ENCODE peak calls at places on chromosomes 16 and 17, in five cellular contexts. T, A, X, B and U are unnamed samples.

GRCh38 chr16:74034862-74035261 is 261.8 kb upstream of the PSMD7 start:
- DNase-seq in T (no peak), B (peak), A (no peak), X (no peak), U (no peak)

GRCh38 chr16:50696575-50697420 is 3.4 kb downstream of the NOD2 start:
- DNase-seq in A (peak), B (peak), X (peak), T (peak), U (no peak)

GRCh38 chr17:63974594-63975192 is 2.0 kb upstream of the SCN4A start:
- DNase-seq in X (no peak), T (no peak), A (no peak), B (no peak), U (no peak)

GRCh38 chr16:82796047-82796446 is 169.3 kb downstream of the CDH13 start:
- DNase-seq in B (no peak), T (no peak), A (no peak), X (no peak), U (no peak)

GRCh38 chr17:59561042-59561441 is 4.4 kb upstream of the DHX40 start:
- DNase-seq in A (no peak), X (no peak), T (no peak), B (peak), U (no peak)

GRCh38 chr16:1271380-1271749 is 15.5 kb downstream of the TPSD1 start:
- DNase-seq in X (no peak), T (no peak), A (no peak), B (no peak), U (no peak)

GRCh38 chr16:53085539-53086450 is 31.0 kb downstream of the CHD9 start:
- DNase-seq in X (peak), B (no peak), A (no peak), T (peak), U (no peak)

GRCh38 chr16:15775663-15776304 is 81.0 kb downstream of the MYH11 start:
- DNase-seq in B (no peak), A (no peak), X (no peak), T (no peak), U (no peak)

GRCh38 chr17:57106107-57106835 is 21.2 kb downstream of the AKAP1 start:
- DNase-seq in T (no peak), B (no peak), A (peak), X (no peak), U (no peak)

GRCh38 chr16:6957676-6958075 is 375.0 kb upstream of the RBFOX1 start:
- DNase-seq in T (no peak), B (no peak), X (no peak), A (no peak), U (no peak)

GRCh38 chr17:39606434-39607056 is 1.2 kb downstream of the NEUROD2 start:
- DNase-seq in T (no peak), A (no peak), B (no peak), X (no peak), U (peak)

GRCh38 chr17:77693301-77693700 is 265.2 kb upstream of the TNRC6C start:
- DNase-seq in X (no peak), B (no peak), A (no peak), T (no peak), U (no peak)

GRCh38 chr17:49469831-49470568 is 25.1 kb upstream of the NGFR start:
- DNase-seq in X (no peak), A (peak), B (no peak), T (no peak), U (no peak)

GRCh38 chr16:53430363-53430762 is 3.9 kb upstream of the RBL2 start:
- DNase-seq in B (no peak), T (no peak), X (no peak), A (no peak), U (no peak)

GRCh38 chr17:50198026-50198669 is 3.3 kb downstream of the COL1A1 start:
- DNase-seq in A (no peak), B (peak), X (peak), T (peak), U (peak)

GRCh38 chr17:1412185-1413110 is 12.4 kb upstream of the YWHAE start:
- DNase-seq in T (no peak), X (no peak), B (no peak), A (no peak), U (no peak)

GRCh38 chr16:47977802-47978201 is 178.0 kb downstream of the ABCC12 start:
- DNase-seq in T (no peak), A (no peak), B (no peak), X (no peak), U (no peak)

GRCh38 chr17:61646482-61646881 is 55.5 kb upstream of the NACA2 start:
- DNase-seq in B (no peak), T (no peak), A (no peak), X (no peak), U (no peak)

GRCh38 chr16:63530208-63530607 is 1494.0 kb upstream of the CDH8 start:
- DNase-seq in T (no peak), B (no peak), A (no peak), X (no peak), U (no peak)
- TF ChIP-seq CTCF in T (no peak), B (no peak), A (peak), X (no peak), U (no peak)

GRCh38 chr17:35373532-35373983 is at the start of gene SLFN11:
- DNase-seq in B (peak), A (peak), T (peak), X (peak), U (peak)

GRCh38 chr17:35372846-35373531 is 432 bp downstream of the SLFN11 start:
- DNase-seq in B (peak), T (peak), X (no peak), A (peak), U (peak)

GRCh38 chr17:35374766-35375344 is 1.4 kb upstream of the SLFN11 start:
- DNase-seq in X (no peak), T (no peak), B (no peak), A (no peak), U (no peak)

GRCh38 chr17:35376245-35376644 is 2.8 kb upstream of the SLFN11 start:
- DNase-seq in A (no peak), T (no peak), X (no peak), B (no peak), U (no peak)

DNA sequence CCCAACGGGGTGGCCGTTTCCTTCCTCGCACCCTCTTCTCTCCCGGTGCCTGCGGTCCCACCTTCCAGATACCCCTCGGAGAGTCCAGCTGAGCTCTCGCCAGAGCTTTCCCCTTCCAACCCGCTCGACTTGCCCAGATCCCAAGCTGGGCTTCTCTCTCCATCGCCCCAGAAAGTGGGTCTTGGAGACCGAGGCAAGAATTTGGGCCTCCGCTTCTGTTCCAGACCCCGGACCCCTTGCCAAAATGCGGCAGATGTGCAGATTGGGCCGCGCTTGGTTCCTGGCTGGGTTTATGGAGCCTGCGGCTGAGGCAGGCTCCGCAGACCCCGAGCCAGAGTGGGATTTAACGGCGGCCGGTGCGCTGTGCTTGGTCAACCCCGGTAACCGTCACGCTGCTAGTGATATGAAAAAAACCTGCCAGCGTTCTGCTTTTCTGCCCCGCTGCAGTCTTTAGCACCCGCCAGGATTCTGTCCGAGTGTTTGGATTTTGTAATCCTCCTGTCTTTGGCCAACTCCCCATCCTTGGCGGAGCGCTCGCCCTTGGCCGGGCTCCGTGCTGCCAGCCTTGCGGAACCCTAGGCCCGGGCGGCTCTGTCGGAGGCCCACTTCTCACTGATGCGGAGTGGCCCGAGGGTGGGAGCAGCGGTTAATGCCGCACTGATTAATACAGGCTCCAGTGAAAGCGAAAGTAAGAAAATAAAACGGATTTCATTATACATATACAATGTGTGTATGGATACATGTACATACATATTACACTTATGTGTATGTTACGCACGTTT is 754 bp upstream of the SLFN11 start:
- DNase-seq in B (peak), T (peak), A (peak), X (peak), U (peak)
- TF ChIP-seq CTCF in B (no peak), T (no peak), A (no peak), X (no peak), U (no peak)

DNA sequence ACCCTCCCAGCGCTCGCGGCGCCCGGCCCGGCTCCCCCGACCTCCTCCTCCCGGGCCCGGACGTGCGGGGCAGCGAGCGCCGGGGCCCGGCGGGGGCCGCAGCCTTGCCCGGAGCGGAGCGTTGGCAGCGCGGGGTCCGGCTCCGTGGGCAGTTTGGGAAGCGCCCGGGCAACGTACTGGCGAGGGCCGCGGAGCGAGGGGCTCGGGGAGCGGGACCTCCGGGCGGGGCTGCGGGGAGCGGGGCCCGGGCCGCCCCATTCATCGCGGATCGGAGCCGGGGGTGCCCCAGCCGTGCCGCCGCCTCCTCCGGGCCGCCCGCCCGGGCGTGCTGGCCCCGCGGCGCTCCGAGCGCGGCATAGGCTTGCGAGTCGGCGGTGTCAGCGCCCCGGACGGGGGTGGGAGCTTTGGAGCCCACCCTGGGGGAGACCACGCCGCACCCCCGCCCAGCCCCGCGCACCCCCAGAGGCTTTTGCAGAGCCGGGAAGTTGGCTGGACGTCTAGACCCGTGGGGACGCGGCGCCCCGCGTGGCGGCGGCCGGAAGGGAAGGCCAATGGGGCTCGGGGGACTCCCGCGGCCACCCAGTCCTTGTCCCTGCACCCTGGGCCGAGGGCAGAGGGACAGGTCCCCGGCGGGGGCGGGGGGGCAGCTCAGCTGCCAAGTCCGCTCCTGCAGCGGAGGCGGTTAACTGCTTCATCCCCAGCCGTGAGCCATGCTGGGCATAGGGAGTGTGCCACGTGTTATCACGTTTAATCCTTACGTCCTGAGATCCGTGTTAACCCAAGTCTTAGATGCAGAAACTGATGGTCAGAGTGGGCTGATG is 852 bp downstream of the ZNF469 start:
- DNase-seq in B (no peak), A (peak), X (no peak), T (no peak), U (peak)
- TF ChIP-seq CTCF in B (peak), A (peak), X (no peak), T (peak), U (no peak)

DNA sequence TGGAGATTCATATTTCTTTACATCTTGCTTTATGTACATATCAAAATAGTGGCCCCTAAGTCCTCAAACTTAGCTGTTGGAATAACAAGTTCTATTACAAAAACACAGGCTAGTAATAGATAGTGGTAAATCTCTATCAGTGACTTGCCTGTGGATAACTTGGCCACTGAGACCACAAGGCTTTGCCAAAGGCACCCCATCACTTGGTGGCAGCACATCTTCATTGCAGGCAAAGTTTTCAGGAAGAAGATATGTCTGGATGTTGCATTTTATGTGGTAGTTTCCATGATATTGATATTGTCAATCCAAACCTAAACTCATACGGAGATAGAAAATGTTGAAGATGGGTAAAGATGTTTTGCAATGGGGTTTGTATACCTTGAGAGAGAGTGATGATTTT is 58.5 kb downstream of the KNOP1 start:
- DNase-seq in B (no peak), A (no peak), T (no peak), X (no peak), U (no peak)
- TF ChIP-seq CTCF in B (no peak), A (peak), T (no peak), X (no peak), U (no peak)

DNA sequence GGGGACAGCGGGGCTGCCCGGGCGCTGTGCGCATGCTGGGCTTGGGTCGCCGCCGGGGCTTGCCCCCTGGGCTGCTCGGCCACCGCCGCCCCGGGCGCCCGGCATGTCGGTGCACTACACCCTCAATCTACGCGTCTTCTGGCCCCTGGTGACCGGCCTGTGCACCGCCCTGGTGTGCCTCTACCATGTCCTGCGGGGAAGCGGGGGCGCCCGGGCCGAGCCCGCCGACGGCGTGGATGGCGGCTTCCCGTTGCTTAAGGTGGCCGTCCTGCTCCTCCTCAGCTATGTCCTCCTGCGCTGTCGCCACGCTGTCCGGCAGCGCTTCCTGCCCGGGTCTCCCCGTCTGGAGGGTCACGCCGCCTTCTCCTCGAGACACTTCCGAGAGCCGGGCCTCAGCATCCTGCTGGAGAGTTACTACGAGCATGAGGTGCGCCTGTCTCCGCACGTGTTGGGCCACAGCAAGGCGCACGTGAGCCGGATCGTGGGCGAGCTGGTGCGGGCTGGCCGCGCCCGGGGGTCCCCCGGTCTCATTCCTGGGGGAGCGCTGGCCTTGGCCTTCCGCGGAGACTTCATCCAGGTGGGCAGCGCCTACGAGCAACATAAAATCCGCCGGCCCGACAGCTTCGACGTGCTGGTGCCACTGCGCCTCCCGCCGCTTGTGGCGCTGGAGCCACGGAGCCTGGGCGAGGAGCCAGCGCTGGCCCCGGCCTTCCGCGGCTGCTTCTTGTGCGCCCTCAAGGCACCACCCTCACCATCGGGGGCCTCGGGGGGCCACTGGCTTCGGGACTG is 789 bp downstream of the ITPRIPL2 start:
- DNase-seq in B (peak), A (peak), X (peak), T (peak), U (peak)
- TF ChIP-seq CTCF in B (no peak), A (peak), X (no peak), T (no peak), U (no peak)

GRCh38 chr17:7582401-7583252 is 1.0 kb upstream of the MPDU1 start:
- DNase-seq in X (no peak), B (no peak), T (no peak), A (no peak), U (no peak)

GRCh38 chr17:7580631-7581554 is 1.5 kb downstream of the CD68 start:
- DNase-seq in X (no peak), A (no peak), T (no peak), B (no peak), U (no peak)

GRCh38 chr17:7586673-7587419 is 3.0 kb downstream of the SOX15 start:
- DNase-seq in B (no peak), T (no peak), X (no peak), A (no peak), U (no peak)

GRCh38 chr17:7579839-7580630 is 597 bp downstream of the CD68 start:
- DNase-seq in B (no peak), T (no peak), X (no peak), A (no peak), U (no peak)

DNA sequence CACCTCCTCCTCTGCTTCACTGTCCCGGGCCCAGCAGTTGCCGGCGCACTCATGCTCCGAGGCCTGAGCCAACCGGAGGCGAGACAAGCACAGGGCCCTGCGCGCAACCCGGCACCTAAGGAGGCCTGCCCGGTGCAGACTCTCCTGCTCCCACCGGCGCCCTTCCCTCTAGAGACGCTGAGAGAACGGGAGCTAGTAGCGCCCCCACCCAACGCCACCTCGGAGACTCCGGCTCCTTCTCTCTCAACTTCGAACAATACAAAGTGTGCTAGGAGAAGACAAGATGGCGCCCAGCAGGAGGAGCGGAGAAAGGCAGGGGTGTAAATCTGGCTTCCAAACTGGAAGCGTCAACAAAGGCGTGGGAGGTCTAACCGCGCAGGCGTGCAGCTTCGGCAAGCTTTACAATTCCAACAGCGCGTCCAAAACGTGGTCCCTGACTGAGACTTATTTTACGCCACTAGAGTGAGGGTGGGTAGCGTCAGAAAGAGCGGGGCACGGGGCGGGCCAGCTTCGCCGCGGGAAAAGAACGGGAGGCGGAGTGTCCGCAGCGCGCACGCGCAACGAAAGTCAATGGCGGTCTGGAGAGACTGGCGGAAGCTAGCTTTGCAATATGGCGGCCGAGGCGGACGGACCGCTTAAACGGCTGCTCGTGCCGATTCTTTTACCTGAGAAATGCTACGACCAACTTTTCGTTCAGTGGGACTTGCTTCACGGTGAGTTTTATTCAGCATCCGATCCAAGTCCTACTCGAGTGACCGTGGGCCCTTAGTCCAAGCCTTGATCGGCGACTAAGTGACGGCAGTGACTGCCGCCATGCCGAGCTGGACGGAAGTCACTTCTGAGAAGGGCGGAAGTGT is at the start of gene MPDU1:
- DNase-seq in B (peak), A (peak), X (peak), T (peak), U (peak)
- TF ChIP-seq CTCF in B (no peak), A (no peak), X (no peak), T (no peak), U (no peak)